ENCODE peak calls at places on chromosomes 7 and 10, in four cellular contexts. One of them, this sample, is unnamed.
A peak's percentile ranks its signal among the peaks of the same experiment; 100 is the strongest.

GRCh38 chr7:79091661-79092060 is 361.8 kb downstream of the MAGI2 start:
- DNase-seq in HepG2: no peak
- DNase-seq in K562: no peak
- DNase-seq in GM12878: no peak
- DNase-seq in this sample: no peak

GRCh38 chr10:75439811-75440210 is 8.4 kb downstream of the LRMDA start:
- DNase-seq in HepG2: no peak
- DNase-seq in K562: no peak
- DNase-seq in GM12878: no peak
- DNase-seq in this sample: no peak

GRCh38 chr7:134752006-134752760 is 27.3 kb upstream of the CALD1 start:
- DNase-seq in HepG2: no peak
- DNase-seq in K562: no peak
- DNase-seq in GM12878: no peak
- DNase-seq in this sample: no peak

GRCh38 chr10:33631991-33632390 is 297.5 kb upstream of the NRP1 start:
- DNase-seq in HepG2: no peak
- DNase-seq in K562: no peak
- DNase-seq in GM12878: no peak
- DNase-seq in this sample: no peak

GRCh38 chr10:76080991-76081390 is 649.6 kb downstream of the LRMDA start:
- DNase-seq in HepG2: no peak
- DNase-seq in K562: no peak
- DNase-seq in GM12878: no peak
- DNase-seq in this sample: no peak

GRCh38 chr7:45579386-45579785 is 5.2 kb downstream of the ADCY1 start:
- DNase-seq in HepG2: no peak
- DNase-seq in K562: peak; percentile 42
- DNase-seq in GM12878: no peak
- DNase-seq in this sample: no peak

GRCh38 chr10:132382231-132382922 is 14.6 kb upstream of the PWWP2B start:
- DNase-seq in HepG2: no peak
- DNase-seq in K562: no peak
- DNase-seq in GM12878: no peak
- DNase-seq in this sample: no peak

GRCh38 chr7:54904130-54904529 is 114.7 kb upstream of the EGFR start:
- DNase-seq in HepG2: no peak
- DNase-seq in K562: no peak
- DNase-seq in GM12878: no peak
- DNase-seq in this sample: no peak

GRCh38 chr7:104363355-104363754 is 35.0 kb downstream of the LHFPL3 start:
- DNase-seq in HepG2: no peak
- DNase-seq in K562: no peak
- DNase-seq in GM12878: no peak
- DNase-seq in this sample: no peak

GRCh38 chr7:130290745-130291144 is 2.2 kb upstream of the CPA4 start:
- DNase-seq in HepG2: no peak
- DNase-seq in K562: no peak
- DNase-seq in GM12878: no peak
- DNase-seq in this sample: no peak

GRCh38 chr7:28701731-28702130 is 256.4 kb downstream of the TRIL start:
- DNase-seq in HepG2: no peak
- DNase-seq in K562: no peak
- DNase-seq in GM12878: no peak
- DNase-seq in this sample: no peak

GRCh38 chr10:104117839-104118323 is 4.1 kb upstream of the SFR1 start:
- DNase-seq in HepG2: no peak
- DNase-seq in K562: no peak
- DNase-seq in GM12878: no peak
- DNase-seq in this sample: peak; percentile 58

GRCh38 chr7:158569858-158570239 is 17.8 kb downstream of the PTPRN2 start:
- DNase-seq in HepG2: no peak
- DNase-seq in K562: no peak
- DNase-seq in GM12878: no peak
- DNase-seq in this sample: no peak

GRCh38 chr10:114631678-114632417 is 26.2 kb downstream of the ABLIM1 start:
- DNase-seq in HepG2: peak; percentile 76
- DNase-seq in K562: peak; percentile 21
- DNase-seq in GM12878: no peak
- DNase-seq in this sample: peak; percentile 33

GRCh38 chr10:4587466-4587865 is 238.5 kb upstream of the AKR1E2 start:
- DNase-seq in HepG2: no peak
- DNase-seq in K562: no peak
- DNase-seq in GM12878: no peak
- DNase-seq in this sample: no peak

GRCh38 chr7:139340808-139341057 is 404 bp upstream of the FMC1 start:
- DNase-seq in HepG2: no peak
- DNase-seq in K562: no peak
- DNase-seq in GM12878: no peak
- DNase-seq in this sample: no peak
- TF ChIP-seq MAX in HepG2: no peak
- TF ChIP-seq MAX in K562: no peak
- TF ChIP-seq MAX in GM12878: no peak
- TF ChIP-seq MAX in this sample: no peak

GRCh38 chr10:32411797-32412498 is 34.0 kb upstream of the CCDC7 start:
- DNase-seq in HepG2: no peak
- DNase-seq in K562: no peak
- DNase-seq in GM12878: no peak
- DNase-seq in this sample: no peak
- TF ChIP-seq BHLHE40 in HepG2: no peak
- TF ChIP-seq BHLHE40 in K562: no peak
- TF ChIP-seq BHLHE40 in GM12878: no peak
- TF ChIP-seq BHLHE40 in this sample: no peak

DNA sequence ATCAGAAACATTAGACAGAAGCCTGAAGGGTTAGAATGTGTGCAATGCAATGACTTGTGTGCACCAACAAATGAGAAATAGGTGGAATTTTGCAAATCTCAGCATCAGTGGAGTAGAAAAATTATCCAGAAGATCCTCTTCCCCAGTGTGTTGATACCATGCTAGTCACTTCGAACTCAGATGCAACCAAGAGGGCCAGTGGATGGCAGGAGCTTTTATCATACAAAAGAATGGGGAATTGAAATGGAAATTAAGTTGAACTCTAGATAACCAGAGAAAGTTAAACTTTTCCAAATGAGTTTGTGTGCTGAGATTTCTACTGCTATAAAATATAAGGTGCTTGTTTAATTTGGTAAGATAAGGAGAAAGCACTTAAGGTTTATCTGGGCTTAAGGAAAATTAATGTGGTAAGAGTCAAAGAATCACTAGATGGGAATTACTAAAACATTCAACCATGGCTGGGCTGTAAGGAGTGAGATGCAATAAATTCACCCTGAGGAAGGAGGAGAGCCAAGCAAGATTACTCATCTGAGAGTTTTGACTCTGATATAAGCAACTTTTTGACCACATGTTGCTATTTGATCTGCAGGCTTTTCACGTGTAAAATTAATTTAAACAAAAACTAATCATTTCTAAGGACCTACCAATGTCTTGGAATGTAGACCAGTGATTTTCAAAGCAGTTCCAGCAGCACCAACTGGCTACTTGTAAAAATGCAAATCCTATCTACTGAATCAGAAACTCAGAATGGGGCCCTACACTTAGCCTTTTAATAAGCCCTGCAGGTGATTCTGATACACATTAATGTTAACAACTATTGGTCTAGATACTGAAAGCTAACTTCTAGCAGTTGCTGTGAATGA is 113.2 kb downstream of the CDC14C start:
- DNase-seq in HepG2: no peak
- DNase-seq in K562: no peak
- DNase-seq in GM12878: no peak
- DNase-seq in this sample: no peak
- TF ChIP-seq MAX in HepG2: no peak
- TF ChIP-seq MAX in K562: no peak
- TF ChIP-seq MAX in GM12878: no peak
- TF ChIP-seq MAX in this sample: no peak

GRCh38 chr7:117683736-117684135 is 189.5 kb downstream of the CTTNBP2 start:
- DNase-seq in HepG2: no peak
- DNase-seq in K562: no peak
- DNase-seq in GM12878: no peak
- DNase-seq in this sample: no peak
- TF ChIP-seq BHLHE40 in HepG2: no peak
- TF ChIP-seq BHLHE40 in K562: no peak
- TF ChIP-seq BHLHE40 in GM12878: no peak
- TF ChIP-seq BHLHE40 in this sample: no peak

GRCh38 chr7:95213148-95213547 is 111.2 kb downstream of the PON1 start:
- DNase-seq in HepG2: no peak
- DNase-seq in K562: no peak
- DNase-seq in GM12878: no peak
- DNase-seq in this sample: no peak

GRCh38 chr7:95209276-95209675 is 115.1 kb downstream of the PON1 start:
- DNase-seq in HepG2: no peak
- DNase-seq in K562: no peak
- DNase-seq in GM12878: no peak
- DNase-seq in this sample: no peak

GRCh38 chr7:95209778-95210177 is 114.6 kb downstream of the PON1 start:
- DNase-seq in HepG2: no peak
- DNase-seq in K562: no peak
- DNase-seq in GM12878: no peak
- DNase-seq in this sample: no peak

GRCh38 chr7:95213809-95214492 is 110.4 kb downstream of the PON1 start:
- DNase-seq in HepG2: no peak
- DNase-seq in K562: no peak
- DNase-seq in GM12878: no peak
- DNase-seq in this sample: no peak
- TF ChIP-seq MAX in HepG2: no peak
- TF ChIP-seq MAX in K562: no peak
- TF ChIP-seq MAX in GM12878: no peak
- TF ChIP-seq MAX in this sample: no peak

GRCh38 chr10:11325817-11326216 is 285.6 kb downstream of the USP6NL start:
- DNase-seq in HepG2: no peak
- DNase-seq in K562: no peak
- DNase-seq in GM12878: no peak
- DNase-seq in this sample: no peak

GRCh38 chr10:11319990-11320602 is 291.4 kb downstream of the USP6NL start:
- DNase-seq in HepG2: no peak
- DNase-seq in K562: no peak
- DNase-seq in GM12878: no peak
- DNase-seq in this sample: no peak

GRCh38 chr10:11324761-11325321 is 286.6 kb downstream of the USP6NL start:
- DNase-seq in HepG2: no peak
- DNase-seq in K562: no peak
- DNase-seq in GM12878: no peak
- DNase-seq in this sample: no peak

GRCh38 chr10:11320809-11321520 is 290.5 kb downstream of the USP6NL start:
- DNase-seq in HepG2: no peak
- DNase-seq in K562: no peak
- DNase-seq in GM12878: no peak
- DNase-seq in this sample: no peak

GRCh38 chr10:11322698-11323097 is 288.8 kb downstream of the USP6NL start:
- DNase-seq in HepG2: no peak
- DNase-seq in K562: no peak
- DNase-seq in GM12878: no peak
- DNase-seq in this sample: no peak
- TF ChIP-seq BHLHE40 in HepG2: no peak
- TF ChIP-seq BHLHE40 in K562: no peak
- TF ChIP-seq BHLHE40 in GM12878: no peak
- TF ChIP-seq BHLHE40 in this sample: no peak

GRCh38 chr10:35641430-35642015 is 573 bp downstream of the FZD8 start:
- DNase-seq in HepG2: no peak
- DNase-seq in K562: no peak
- DNase-seq in GM12878: no peak
- DNase-seq in this sample: peak; percentile 27
- TF ChIP-seq MAX in HepG2: no peak
- TF ChIP-seq MAX in K562: no peak
- TF ChIP-seq MAX in GM12878: no peak
- TF ChIP-seq MAX in this sample: no peak

GRCh38 chr10:49184642-49185111 is 3.5 kb downstream of the TMEM273 start:
- DNase-seq in HepG2: no peak
- DNase-seq in K562: no peak
- DNase-seq in GM12878: no peak
- DNase-seq in this sample: no peak

GRCh38 chr10:49179699-49180511 is 8.3 kb downstream of the TMEM273 start:
- DNase-seq in HepG2: no peak
- DNase-seq in K562: no peak
- DNase-seq in GM12878: no peak
- DNase-seq in this sample: no peak

GRCh38 chr10:49183596-49184542 is 4.3 kb downstream of the TMEM273 start:
- DNase-seq in HepG2: no peak
- DNase-seq in K562: peak; percentile 70
- DNase-seq in GM12878: no peak
- DNase-seq in this sample: no peak

GRCh38 chr10:49185213-49185612 is 3.0 kb downstream of the TMEM273 start:
- DNase-seq in HepG2: no peak
- DNase-seq in K562: no peak
- DNase-seq in GM12878: no peak
- DNase-seq in this sample: no peak

DNA sequence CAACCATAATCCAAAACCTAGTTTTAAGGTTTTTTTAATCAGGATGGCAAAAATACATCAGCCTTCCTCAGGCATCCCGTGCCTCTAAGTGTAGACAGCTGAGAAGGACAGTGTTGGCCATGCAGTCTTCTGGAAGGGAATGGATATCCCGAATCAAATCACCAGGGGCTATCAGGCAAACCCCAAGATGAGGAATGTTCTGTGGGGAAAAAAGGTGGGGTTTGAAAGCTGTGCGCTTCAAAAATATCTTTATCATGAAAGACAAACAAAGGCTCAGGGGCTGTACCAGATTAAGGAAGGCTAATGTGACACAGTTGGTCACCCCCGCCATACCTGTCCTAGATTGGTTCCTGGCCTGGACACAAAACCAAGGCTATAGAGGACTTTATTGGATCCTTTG is 5.4 kb downstream of the TMEM273 start:
- DNase-seq in HepG2: no peak
- DNase-seq in K562: no peak
- DNase-seq in GM12878: no peak
- DNase-seq in this sample: no peak
- TF ChIP-seq BHLHE40 in HepG2: no peak
- TF ChIP-seq BHLHE40 in K562: no peak
- TF ChIP-seq BHLHE40 in GM12878: no peak
- TF ChIP-seq BHLHE40 in this sample: no peak

GRCh38 chr10:126075009-126075408 is 178.6 kb downstream of the FANK1 start:
- DNase-seq in HepG2: no peak
- DNase-seq in K562: no peak
- DNase-seq in GM12878: no peak
- DNase-seq in this sample: no peak

GRCh38 chr10:126080303-126080825 is 184.0 kb downstream of the FANK1 start:
- DNase-seq in HepG2: no peak
- DNase-seq in K562: no peak
- DNase-seq in GM12878: no peak
- DNase-seq in this sample: no peak

GRCh38 chr10:126084369-126084768 is 188.0 kb downstream of the FANK1 start:
- DNase-seq in HepG2: no peak
- DNase-seq in K562: no peak
- DNase-seq in GM12878: no peak
- DNase-seq in this sample: no peak

GRCh38 chr10:126082067-126082466 is 185.7 kb downstream of the FANK1 start:
- DNase-seq in HepG2: no peak
- DNase-seq in K562: no peak
- DNase-seq in GM12878: no peak
- DNase-seq in this sample: no peak

GRCh38 chr10:126080879-126081331 is 184.5 kb downstream of the FANK1 start:
- DNase-seq in HepG2: no peak
- DNase-seq in K562: no peak
- DNase-seq in GM12878: no peak
- DNase-seq in this sample: no peak
- TF ChIP-seq MAX in HepG2: no peak
- TF ChIP-seq MAX in K562: no peak
- TF ChIP-seq MAX in GM12878: no peak
- TF ChIP-seq MAX in this sample: no peak

GRCh38 chr10:16843252-16843870 is 26.1 kb upstream of the RSU1 start:
- DNase-seq in HepG2: peak; percentile 64
- DNase-seq in K562: peak; percentile 10
- DNase-seq in GM12878: peak; percentile 12
- DNase-seq in this sample: peak; percentile 72
- TF ChIP-seq BHLHE40 in HepG2: no peak
- TF ChIP-seq BHLHE40 in K562: no peak
- TF ChIP-seq BHLHE40 in GM12878: no peak
- TF ChIP-seq BHLHE40 in this sample: no peak